ENCODE peak calls at places on chromosome 1, in seven cellular contexts. One of them, this sample, is unnamed.

GRCh38 chr1:36203027-36203553 is 21.2 kb upstream of the THRAP3 start:
- DNase-seq in activated CD4-positive, alpha-beta T cell treated with anti-CD3 and anti-CD28 coated beads, Interleukin-2, amount 10 ng/mL, durations not matched to agents 7 days and 5 days: no peak
- DNase-seq in bronchial epithelial cell: no peak
- DNase-seq in NCI-H1417: no peak
- DNase-seq in AG09309: no peak
- DNase-seq in stimulated activated CD4-positive, alpha-beta T cell treated with anti-CD3 and anti-CD28 coated beads, Interleukin-2, amount 100 ng/mL, for 24 hours: no peak
- DNase-seq in fibroblast of mammary gland: no peak
- DNase-seq in this sample: peak; percentile 46

GRCh38 chr1:151935154-151935553 is 25.8 kb upstream of the THEM4 start:
- DNase-seq in NCI-H1417: no peak
- DNase-seq in bronchial epithelial cell: no peak
- DNase-seq in fibroblast of mammary gland: peak; percentile 48
- DNase-seq in stimulated activated CD4-positive, alpha-beta T cell treated with anti-CD3 and anti-CD28 coated beads, Interleukin-2, amount 100 ng/mL, for 24 hours: no peak
- DNase-seq in AG09309: no peak
- DNase-seq in activated CD4-positive, alpha-beta T cell treated with anti-CD3 and anti-CD28 coated beads, Interleukin-2, amount 10 ng/mL, durations not matched to agents 7 days and 5 days: no peak
- DNase-seq in this sample: no peak

GRCh38 chr1:224203243-224204016 is 20.4 kb downstream of the DEGS1 start:
- DNase-seq in activated CD4-positive, alpha-beta T cell treated with anti-CD3 and anti-CD28 coated beads, Interleukin-2, amount 10 ng/mL, durations not matched to agents 7 days and 5 days: no peak
- DNase-seq in fibroblast of mammary gland: peak; percentile 81
- DNase-seq in stimulated activated CD4-positive, alpha-beta T cell treated with anti-CD3 and anti-CD28 coated beads, Interleukin-2, amount 100 ng/mL, for 24 hours: no peak
- DNase-seq in bronchial epithelial cell: no peak
- DNase-seq in AG09309: peak; percentile 51
- DNase-seq in NCI-H1417: no peak
- DNase-seq in this sample: no peak

GRCh38 chr1:88276158-88276557 is 407.9 kb upstream of the PKN2 start:
- DNase-seq in fibroblast of mammary gland: peak; percentile 43
- DNase-seq in AG09309: no peak
- DNase-seq in NCI-H1417: no peak
- DNase-seq in activated CD4-positive, alpha-beta T cell treated with anti-CD3 and anti-CD28 coated beads, Interleukin-2, amount 10 ng/mL, durations not matched to agents 7 days and 5 days: no peak
- DNase-seq in stimulated activated CD4-positive, alpha-beta T cell treated with anti-CD3 and anti-CD28 coated beads, Interleukin-2, amount 100 ng/mL, for 24 hours: no peak
- DNase-seq in bronchial epithelial cell: peak; percentile 53
- DNase-seq in this sample: no peak

GRCh38 chr1:5933050-5933449 is 59.2 kb downstream of the NPHP4 start:
- DNase-seq in activated CD4-positive, alpha-beta T cell treated with anti-CD3 and anti-CD28 coated beads, Interleukin-2, amount 10 ng/mL, durations not matched to agents 7 days and 5 days: no peak
- DNase-seq in fibroblast of mammary gland: no peak
- DNase-seq in NCI-H1417: no peak
- DNase-seq in stimulated activated CD4-positive, alpha-beta T cell treated with anti-CD3 and anti-CD28 coated beads, Interleukin-2, amount 100 ng/mL, for 24 hours: no peak
- DNase-seq in bronchial epithelial cell: no peak
- DNase-seq in AG09309: no peak
- DNase-seq in this sample: no peak

GRCh38 chr1:5734996-5735395 is 257.2 kb downstream of the NPHP4 start:
- DNase-seq in AG09309: no peak
- DNase-seq in activated CD4-positive, alpha-beta T cell treated with anti-CD3 and anti-CD28 coated beads, Interleukin-2, amount 10 ng/mL, durations not matched to agents 7 days and 5 days: no peak
- DNase-seq in bronchial epithelial cell: no peak
- DNase-seq in stimulated activated CD4-positive, alpha-beta T cell treated with anti-CD3 and anti-CD28 coated beads, Interleukin-2, amount 100 ng/mL, for 24 hours: no peak
- DNase-seq in NCI-H1417: no peak
- DNase-seq in fibroblast of mammary gland: no peak
- DNase-seq in this sample: no peak

GRCh38 chr1:170307426-170307825 is 161.7 kb downstream of the NTMT2 start:
- DNase-seq in NCI-H1417: no peak
- DNase-seq in activated CD4-positive, alpha-beta T cell treated with anti-CD3 and anti-CD28 coated beads, Interleukin-2, amount 10 ng/mL, durations not matched to agents 7 days and 5 days: no peak
- DNase-seq in bronchial epithelial cell: peak; percentile 45
- DNase-seq in stimulated activated CD4-positive, alpha-beta T cell treated with anti-CD3 and anti-CD28 coated beads, Interleukin-2, amount 100 ng/mL, for 24 hours: no peak
- DNase-seq in fibroblast of mammary gland: peak; percentile 92
- DNase-seq in AG09309: no peak
- DNase-seq in this sample: no peak

GRCh38 chr1:58785424-58786058 is 1.7 kb upstream of the JUN start:
- DNase-seq in stimulated activated CD4-positive, alpha-beta T cell treated with anti-CD3 and anti-CD28 coated beads, Interleukin-2, amount 100 ng/mL, for 24 hours: peak; percentile 34
- DNase-seq in activated CD4-positive, alpha-beta T cell treated with anti-CD3 and anti-CD28 coated beads, Interleukin-2, amount 10 ng/mL, durations not matched to agents 7 days and 5 days: peak; percentile 27
- DNase-seq in AG09309: no peak
- DNase-seq in fibroblast of mammary gland: peak; percentile 38
- DNase-seq in bronchial epithelial cell: peak; percentile 86
- DNase-seq in NCI-H1417: peak; percentile 36
- DNase-seq in this sample: no peak

GRCh38 chr1:67883069-67883468 is 49.8 kb upstream of the GNG12 start:
- DNase-seq in stimulated activated CD4-positive, alpha-beta T cell treated with anti-CD3 and anti-CD28 coated beads, Interleukin-2, amount 100 ng/mL, for 24 hours: no peak
- DNase-seq in fibroblast of mammary gland: peak; percentile 95
- DNase-seq in bronchial epithelial cell: peak; percentile 96
- DNase-seq in NCI-H1417: no peak
- DNase-seq in activated CD4-positive, alpha-beta T cell treated with anti-CD3 and anti-CD28 coated beads, Interleukin-2, amount 10 ng/mL, durations not matched to agents 7 days and 5 days: no peak
- DNase-seq in AG09309: peak; percentile 57
- DNase-seq in this sample: no peak

GRCh38 chr1:162021124-162021523 is 2.5 kb downstream of the OLFML2B start:
- DNase-seq in bronchial epithelial cell: no peak
- DNase-seq in NCI-H1417: no peak
- DNase-seq in AG09309: no peak
- DNase-seq in fibroblast of mammary gland: no peak
- DNase-seq in activated CD4-positive, alpha-beta T cell treated with anti-CD3 and anti-CD28 coated beads, Interleukin-2, amount 10 ng/mL, durations not matched to agents 7 days and 5 days: no peak
- DNase-seq in stimulated activated CD4-positive, alpha-beta T cell treated with anti-CD3 and anti-CD28 coated beads, Interleukin-2, amount 100 ng/mL, for 24 hours: no peak
- DNase-seq in this sample: no peak

GRCh38 chr1:38758824-38759223 is 100.7 kb downstream of the RRAGC start:
- DNase-seq in activated CD4-positive, alpha-beta T cell treated with anti-CD3 and anti-CD28 coated beads, Interleukin-2, amount 10 ng/mL, durations not matched to agents 7 days and 5 days: no peak
- DNase-seq in bronchial epithelial cell: no peak
- DNase-seq in fibroblast of mammary gland: no peak
- DNase-seq in NCI-H1417: peak; percentile 87
- DNase-seq in stimulated activated CD4-positive, alpha-beta T cell treated with anti-CD3 and anti-CD28 coated beads, Interleukin-2, amount 100 ng/mL, for 24 hours: no peak
- DNase-seq in AG09309: no peak
- DNase-seq in this sample: no peak

GRCh38 chr1:212540031-212540430 is 68.5 kb upstream of the ATF3 start:
- DNase-seq in fibroblast of mammary gland: no peak
- DNase-seq in stimulated activated CD4-positive, alpha-beta T cell treated with anti-CD3 and anti-CD28 coated beads, Interleukin-2, amount 100 ng/mL, for 24 hours: no peak
- DNase-seq in NCI-H1417: no peak
- DNase-seq in AG09309: no peak
- DNase-seq in bronchial epithelial cell: no peak
- DNase-seq in activated CD4-positive, alpha-beta T cell treated with anti-CD3 and anti-CD28 coated beads, Interleukin-2, amount 10 ng/mL, durations not matched to agents 7 days and 5 days: no peak
- DNase-seq in this sample: no peak

This sample was measured in AML-193.